ENCODE peak calls at places on chromosome 9, in four cellular contexts. Q, F, X and T are unnamed samples.

GRCh38 chr9:132923346-132923902 is 21.0 kb downstream of the TSC1 start:
- DNase-seq in X (no peak), Q (no peak), F (no peak), T (no peak)

GRCh38 chr9:16870606-16871357 is at the start of gene BNC2:
- DNase-seq in F (peak; percentile 60), Q (peak; percentile 83), X (no peak), T (no peak)

GRCh38 chr9:35350212-35350611 is 139.7 kb upstream of the RUSC2 start:
- DNase-seq in X (no peak), Q (no peak), F (no peak), T (no peak)

GRCh38 chr9:73009649-73010288 is 56.9 kb upstream of the ALDH1A1 start:
- DNase-seq in Q (no peak), F (no peak), X (no peak), T (no peak)

GRCh38 chr9:20526500-20527319 is 95.6 kb downstream of the MLLT3 start:
- DNase-seq in Q (no peak), F (peak; percentile 44), X (no peak), T (no peak)

GRCh38 chr9:113649054-113649453 is 185.5 kb downstream of the RGS3 start:
- DNase-seq in X (no peak), F (peak; percentile 57), Q (peak; percentile 77), T (no peak)

GRCh38 chr9:106893088-106893487 is 30.1 kb downstream of the ZNF462 start:
- DNase-seq in F (peak; percentile 74), Q (no peak), X (peak; percentile 47), T (no peak)

GRCh38 chr9:98218562-98219363 is 26.3 kb upstream of the CORO2A start:
- DNase-seq in F (peak; percentile 27), Q (peak; percentile 17), X (no peak), T (peak; percentile 80)

GRCh38 chr9:2260401-2261306 is 245.5 kb downstream of the SMARCA2 start:
- DNase-seq in F (peak; percentile 45), Q (no peak), X (peak; percentile 93), T (no peak)

GRCh38 chr9:38202335-38202938 is 133.4 kb upstream of the SHB start:
- DNase-seq in X (no peak), F (no peak), Q (no peak), T (no peak)

GRCh38 chr9:117407436-117408022 is 7.3 kb downstream of the ASTN2 start:
- DNase-seq in Q (no peak), X (no peak), F (no peak), T (no peak)

GRCh38 chr9:110994771-110995241 is 43.5 kb downstream of the LPAR1 start:
- DNase-seq in X (no peak), F (peak; percentile 44), Q (no peak), T (no peak)

GRCh38 chr9:134634667-134635230 is 6.9 kb upstream of the COL5A1 start:
- DNase-seq in F (no peak), Q (no peak), X (no peak), T (no peak)

GRCh38 chr9:128084746-128085145 is 16.7 kb downstream of the SLC25A25 start:
- DNase-seq in Q (no peak), X (no peak), F (peak; percentile 71), T (no peak)

GRCh38 chr9:107131108-107131799 is 151.8 kb upstream of the RAD23B start:
- DNase-seq in F (no peak), Q (peak; percentile 81), X (no peak), T (no peak)

GRCh38 chr9:71941060-71941568 is 29.7 kb downstream of the C9orf85 start:
- DNase-seq in X (no peak), F (peak; percentile 60), Q (no peak), T (no peak)

GRCh38 chr9:100196215-100196614 is 97.2 kb downstream of the INVS start:
- DNase-seq in X (no peak), Q (no peak), F (no peak), T (no peak)

GRCh38 chr9:69898714-69899209 is 78.1 kb downstream of the CFAP95 start:
- DNase-seq in X (peak; percentile 85), Q (no peak), F (peak; percentile 92), T (no peak)

GRCh38 chr9:2621678-2622360 is at the start of gene VLDLR:
- DNase-seq in Q (peak; percentile 84), F (peak; percentile 17), X (no peak), T (no peak)

GRCh38 chr9:27355166-27355565 is 58.2 kb upstream of the EQTN start:
- DNase-seq in F (no peak), Q (no peak), X (no peak), T (no peak)

GRCh38 chr9:36154213-36154952 is 14.8 kb upstream of the CCIN start:
- DNase-seq in Q (peak; percentile 73), X (no peak), F (peak; percentile 71), T (no peak)

GRCh38 chr9:35254237-35254636 is 92.4 kb downstream of the UNC13B start:
- DNase-seq in Q (no peak), F (no peak), X (peak; percentile 3), T (no peak)

GRCh38 chr9:109868222-109868621 is 88.2 kb downstream of the PALM2AKAP2 start:
- DNase-seq in F (peak; percentile 50), X (no peak), Q (no peak), T (no peak)

GRCh38 chr9:134319306-134320194 is 6.7 kb upstream of the RXRA start:
- DNase-seq in Q (peak; percentile 65), F (no peak), X (no peak), T (no peak)

GRCh38 chr9:135575995-135576631 is 14.6 kb downstream of the PAEP start:
- DNase-seq in Q (no peak), X (no peak), F (no peak), T (no peak)

GRCh38 chr9:134182554-134183219 is 18.3 kb upstream of the RNU6ATAC start:
- DNase-seq in F (peak; percentile 26), Q (peak; percentile 26), X (peak; percentile 16), T (no peak)

GRCh38 chr9:69809304-69809863 is 11.2 kb upstream of the CFAP95 start:
- DNase-seq in Q (no peak), X (peak; percentile 7), F (peak; percentile 21), T (no peak)

GRCh38 chr9:83981126-83981871 is 694 bp downstream of the RMI1 start:
- DNase-seq in Q (no peak), F (peak; percentile 35), X (no peak), T (no peak)

GRCh38 chr9:81032030-81032572 is 657.2 kb downstream of the TLE1 start:
- DNase-seq in X (no peak), Q (peak; percentile 74), F (peak; percentile 89), T (no peak)

GRCh38 chr9:15873573-15874177 is 320.8 kb downstream of the CCDC171 start:
- DNase-seq in X (peak; percentile 24), F (peak; percentile 74), Q (no peak), T (peak; percentile 4)

GRCh38 chr9:41229408-41230401 is 40.6 kb upstream of the ZNG1F start:
- DNase-seq in Q (peak; percentile 81), F (peak; percentile 36), X (no peak), T (no peak)

GRCh38 chr9:100322954-100323536 is 29.7 kb downstream of the TEX10 start:
- DNase-seq in F (peak; percentile 51), X (peak; percentile 10), Q (no peak), T (no peak)

GRCh38 chr9:73527521-73527920 is 375.9 kb downstream of the ANXA1 start:
- DNase-seq in X (no peak), Q (no peak), F (no peak), T (no peak)

GRCh38 chr9:121824651-121825480 is 173.4 kb downstream of the DAB2IP start:
- DNase-seq in X (no peak), F (peak; percentile 56), Q (no peak), T (no peak)

GRCh38 chr9:93076101-93076791 is 17.7 kb downstream of the SUSD3 start:
- DNase-seq in Q (peak; percentile 45), X (no peak), F (no peak), T (no peak)

GRCh38 chr9:85349046-85349445 is 392.7 kb downstream of the AGTPBP1 start:
- DNase-seq in X (no peak), F (no peak), Q (no peak), T (no peak)

GRCh38 chr9:114869845-114870244 is 60.5 kb downstream of the TNFSF8 start:
- DNase-seq in F (no peak), Q (no peak), X (no peak), T (peak; percentile 29)
- H3K27ac ChIP-seq in F (no peak overlapping the region), Q (no peak overlapping the region), X (no peak overlapping the region), T (no peak overlapping the region)

GRCh38 chr9:94921656-94922055 is 195.2 kb downstream of the AOPEP start:
- DNase-seq in X (no peak), Q (no peak), F (no peak), T (no peak)

GRCh38 chr9:94922098-94922607 is 195.7 kb downstream of the AOPEP start:
- DNase-seq in F (peak; percentile 98), X (no peak), Q (peak; percentile 88), T (no peak)

GRCh38 chr9:94923333-94924089 is 197.0 kb downstream of the AOPEP start:
- DNase-seq in Q (no peak), X (no peak), F (no peak), T (no peak)

GRCh38 chr9:94921072-94921471 is 194.6 kb downstream of the AOPEP start:
- DNase-seq in F (peak; percentile 73), Q (peak; percentile 84), X (no peak), T (no peak)

GRCh38 chr9:94922691-94923107 is 196.2 kb downstream of the AOPEP start:
- DNase-seq in F (peak; percentile 64), X (no peak), Q (no peak), T (no peak)
- H3K4me3 ChIP-seq in F (peak overlapping the region; percentile 8), X (no peak overlapping the region), Q (no peak overlapping the region), T (no peak overlapping the region)

GRCh38 chr9:129748249-129748648 is 4.6 kb downstream of the PTGES start:
- DNase-seq in X (no peak), F (peak; percentile 34), Q (no peak), T (no peak)
- H3K4me1 ChIP-seq in X (peaks cover 24% of the 10 kb centered on the region), F (peaks cover 15% of the 10 kb centered on the region), Q (peaks cover 9% of the 10 kb centered on the region), T (peaks cover under 1% of the 10 kb centered on the region)

GRCh38 chr9:545480-545879 is 296.0 kb upstream of the DMRT1 start:
- DNase-seq in X (no peak), Q (no peak), F (no peak), T (no peak)
- H3K27ac ChIP-seq in X (no peak overlapping the region), Q (no peak overlapping the region), F (no peak overlapping the region), T (no peak overlapping the region)